ENCODE peak calls at places on chromosomes 6 and 20, in six cellular contexts. W, X, B, L, Y and A are unnamed samples.

GRCh38 chr6:6972456-6972855 is 135.3 kb upstream of the RREB1 start:
- DNase-seq in W (peak; percentile 48), X (no peak), B (no peak), L (no peak), Y (no peak), A (no peak)

GRCh38 chr6:5763871-5764270 is 242.9 kb downstream of the NRN1 start:
- DNase-seq in W (no peak), X (no peak), B (no peak), L (no peak), Y (no peak), A (no peak)

GRCh38 chr20:24961384-24962181 is 12.5 kb downstream of the CST7 start:
- DNase-seq in W (no peak), X (no peak), B (no peak), L (no peak), Y (no peak), A (no peak)

GRCh38 chr6:116265081-116265829 is 11.4 kb upstream of the TSPYL4 start:
- DNase-seq in W (no peak), X (no peak), B (no peak), L (no peak), Y (no peak), A (no peak)

GRCh38 chr20:45154183-45154582 is 20.5 kb upstream of the PI3 start:
- DNase-seq in W (peak; percentile 11), X (no peak), B (no peak), L (no peak), Y (no peak), A (no peak)

GRCh38 chr6:30322527-30323501 is 3.9 kb upstream of the TRIM39 start:
- DNase-seq in W (peak; percentile 29), X (no peak), B (no peak), L (no peak), Y (no peak), A (peak; percentile 65)

GRCh38 chr6:131134220-131134831 is 941 bp upstream of the AKAP7 start:
- DNase-seq in W (no peak), X (no peak), B (no peak), L (no peak), Y (no peak), A (no peak)

GRCh38 chr6:113102761-113103160 is 754.4 kb upstream of the MARCKS start:
- DNase-seq in W (no peak), X (no peak), B (peak; percentile 11), L (no peak), Y (no peak), A (peak; percentile 51)

GRCh38 chr6:13544454-13545186 is 29.8 kb upstream of the SIRT5 start:
- DNase-seq in W (no peak), X (no peak), B (no peak), L (no peak), Y (no peak), A (no peak)

GRCh38 chr6:39231386-39231785 is 2.1 kb upstream of the KCNK5 start:
- DNase-seq in W (no peak), X (no peak), B (no peak), L (no peak), Y (no peak), A (no peak)

GRCh38 chr20:62508641-62509051 is 32.9 kb upstream of the GATA5 start:
- DNase-seq in W (no peak), X (peak; percentile 25), B (no peak), L (no peak), Y (no peak), A (no peak)

GRCh38 chr20:60453388-60453787 is 495.2 kb downstream of the CDH26 start:
- DNase-seq in W (no peak), X (no peak), B (no peak), L (no peak), Y (no peak), A (no peak)

GRCh38 chr6:158648682-158649131 is 1.1 kb upstream of the SYTL3 start:
- DNase-seq in W (no peak), X (no peak), B (no peak), L (no peak), Y (no peak), A (peak; percentile 83)

GRCh38 chr6:34664270-34664971 is 32.1 kb downstream of the ILRUN start:
- DNase-seq in W (no peak), X (no peak), B (peak; percentile 13), L (no peak), Y (no peak), A (peak; percentile 25)

GRCh38 chr6:118648866-118649554 is 2.4 kb downstream of the CEP85L start:
- DNase-seq in W (no peak), X (no peak), B (no peak), L (no peak), Y (no peak), A (no peak)

GRCh38 chr6:126182650-126183311 is 157.1 kb upstream of the CENPW start:
- DNase-seq in W (no peak), X (no peak), B (no peak), L (peak; percentile 29), Y (no peak), A (no peak)

GRCh38 chr6:81722503-81723223 is 29.8 kb downstream of the TENT5A start:
- DNase-seq in W (no peak), X (no peak), B (no peak), L (no peak), Y (no peak), A (no peak)

GRCh38 chr6:135090819-135091218 is 36.2 kb upstream of the HBS1L start:
- DNase-seq in W (no peak), X (no peak), B (no peak), L (no peak), Y (no peak), A (no peak)

GRCh38 chr6:37456816-37457560 is 24.0 kb downstream of the CMTR1 start:
- DNase-seq in W (no peak), X (no peak), B (peak; percentile 54), L (no peak), Y (no peak), A (no peak)

GRCh38 chr6:169619650-169620049 is 82.2 kb downstream of the WDR27 start:
- DNase-seq in W (peak; percentile 96), X (no peak), B (no peak), L (no peak), Y (no peak), A (no peak)

GRCh38 chr6:145147559-145147958 is 587.8 kb downstream of the EPM2A start:
- DNase-seq in W (no peak), X (no peak), B (peak; percentile 3), L (no peak), Y (no peak), A (no peak)

GRCh38 chr6:31706599-31706998 is at the start of gene LY6G6F:
- DNase-seq in W (no peak), X (no peak), B (no peak), L (no peak), Y (no peak), A (no peak)

GRCh38 chr6:148700713-148701392 is 46.0 kb upstream of the UST start:
- DNase-seq in W (peak; percentile 25), X (peak; percentile 28), B (no peak), L (no peak), Y (peak; percentile 33), A (peak; percentile 37)

GRCh38 chr20:21322921-21323321 is 19.8 kb downstream of the XRN2 start:
- DNase-seq in W (peak; percentile 23), X (no peak), B (no peak), L (no peak), Y (no peak), A (no peak)

GRCh38 chr20:40563296-40563950 is 125.6 kb downstream of the MAFB start:
- DNase-seq in W (no peak), X (no peak), B (no peak), L (no peak), Y (no peak), A (no peak)

GRCh38 chr6:5866547-5867051 is 140.1 kb downstream of the NRN1 start:
- DNase-seq in W (no peak), X (no peak), B (peak; percentile 1), L (no peak), Y (peak; percentile 15), A (peak; percentile 48)

GRCh38 chr6:34011298-34011697 is 134.6 kb downstream of the GRM4 start:
- DNase-seq in W (no peak), X (no peak), B (no peak), L (no peak), Y (no peak), A (no peak)

GRCh38 chr6:63193324-63193723 is 17.9 kb upstream of the FKBP1C start:
- DNase-seq in W (no peak), X (no peak), B (no peak), L (no peak), Y (no peak), A (no peak)

GRCh38 chr6:12538881-12539357 is 177.6 kb upstream of the PHACTR1 start:
- DNase-seq in W (no peak), X (no peak), B (no peak), L (peak; percentile 39), Y (no peak), A (peak; percentile 90)

GRCh38 chr20:51497542-51498467 is 44.7 kb downstream of the NFATC2 start:
- DNase-seq in W (no peak), X (no peak), B (peak; percentile 77), L (peak; percentile 38), Y (peak; percentile 73), A (peak; percentile 16)